ENCODE peak calls at places on chromosomes 13 and 19, in six cellular contexts. R, L, I, Y, Z and D are unnamed samples.

GRCh38 chr19:7993560-7993959 is 11.9 kb downstream of the ELAVL1 start:
- ATAC-seq in R (peak), L (peak), I (no peak), Y (no peak), Z (peak), D (no peak)

GRCh38 chr13:94596575-94596971 is 621 bp upstream of the TGDS start:
- ATAC-seq in R (no peak), L (no peak), I (peak), Y (no peak), Z (no peak), D (no peak)

GRCh38 chr13:95540848-95541247 is 11.7 kb upstream of the CLDN10 start:
- ATAC-seq in R (peak), L (peak), I (no peak), Y (no peak), Z (peak), D (no peak)

GRCh38 chr13:67048793-67049150 is 181.4 kb downstream of the PCDH9 start:
- ATAC-seq in R (no peak), L (no peak), I (no peak), Y (no peak), Z (peak), D (no peak)

GRCh38 chr19:45464274-45464673 is 3.5 kb upstream of the FOSB start:
- ATAC-seq in R (no peak), L (no peak), I (no peak), Y (no peak), Z (no peak), D (no peak)

GRCh38 chr19:15869109-15869555 is 28.7 kb downstream of the CYP4F2 start:
- ATAC-seq in R (peak), L (no peak), I (peak), Y (peak), Z (peak), D (peak)

GRCh38 chr13:77313923-77314322 is 13.0 kb downstream of the MYCBP2 start:
- ATAC-seq in R (no peak), L (no peak), I (no peak), Y (no peak), Z (no peak), D (no peak)

GRCh38 chr13:21837841-21838551 is 167.1 kb downstream of the FGF9 start:
- ATAC-seq in R (no peak), L (no peak), I (peak), Y (no peak), Z (no peak), D (no peak)